ENCODE peak calls at places on chromosomes 3 and 15, in five cellular contexts. Z, J, Y, F and N are unnamed samples.

GRCh38 chr15:51600114-51600513 is 22.5 kb downstream of the DMXL2 start:
- DNase-seq in F (no peak), Y (no peak), J (no peak), Z (no peak), N (no peak)

GRCh38 chr3:48630407-48630806 is 4.9 kb downstream of the SLC26A6 start:
- DNase-seq in F (no peak), Z (no peak), J (no peak), Y (no peak), N (no peak)

GRCh38 chr15:73165844-73166243 is 113.6 kb downstream of the NEO1 start:
- DNase-seq in F (no peak), Z (no peak), J (no peak), Y (no peak), N (peak)

GRCh38 chr3:70550723-70551319 is 238.4 kb upstream of the MDFIC2 start:
- DNase-seq in Z (no peak), F (peak), J (no peak), Y (peak), N (peak)

GRCh38 chr15:79206940-79207339 is 75.6 kb upstream of the ANKRD34C start:
- DNase-seq in Y (no peak), J (no peak), Z (no peak), F (no peak), N (no peak)

GRCh38 chr3:76353683-76354082 is 568.3 kb upstream of the ZNF717 start:
- DNase-seq in J (no peak), Z (no peak), Y (no peak), F (no peak), N (no peak)

GRCh38 chr3:13801361-13802214 is 78.3 kb downstream of the WNT7A start:
- DNase-seq in J (no peak), Z (no peak), F (no peak), Y (no peak), N (no peak)

GRCh38 chr15:76140069-76140454 is 80.3 kb downstream of the TMEM266 start:
- DNase-seq in F (no peak), Z (no peak), Y (no peak), J (no peak), N (no peak)

GRCh38 chr3:132268956-132269355 is 48.3 kb upstream of the ACP3 start:
- DNase-seq in J (no peak), Z (peak), F (peak), Y (no peak), N (peak)

GRCh38 chr15:94243418-94243817 is 12.1 kb downstream of the MCTP2 start:
- DNase-seq in F (no peak), J (no peak), Y (no peak), Z (no peak), N (no peak)

GRCh38 chr15:69610858-69611257 is 158.2 kb downstream of the RPLP1 start:
- DNase-seq in J (no peak), F (no peak), Z (no peak), Y (no peak), N (no peak)

GRCh38 chr3:182092662-182093262 is 381.0 kb downstream of the SOX2 start:
- DNase-seq in J (no peak), Y (no peak), Z (no peak), F (peak), N (no peak)

GRCh38 chr3:136583823-136584222 is 168.4 kb downstream of the STAG1 start:
- DNase-seq in J (no peak), F (no peak), Z (no peak), Y (no peak), N (no peak)

GRCh38 chr3:11254876-11255275 is 17.3 kb upstream of the ATG7 start:
- DNase-seq in Z (no peak), F (no peak), J (no peak), Y (no peak), N (no peak)

GRCh38 chr3:135752851-135753250 is 212.7 kb upstream of the PPP2R3A start:
- DNase-seq in F (no peak), Z (no peak), Y (no peak), J (no peak), N (no peak)

DNA sequence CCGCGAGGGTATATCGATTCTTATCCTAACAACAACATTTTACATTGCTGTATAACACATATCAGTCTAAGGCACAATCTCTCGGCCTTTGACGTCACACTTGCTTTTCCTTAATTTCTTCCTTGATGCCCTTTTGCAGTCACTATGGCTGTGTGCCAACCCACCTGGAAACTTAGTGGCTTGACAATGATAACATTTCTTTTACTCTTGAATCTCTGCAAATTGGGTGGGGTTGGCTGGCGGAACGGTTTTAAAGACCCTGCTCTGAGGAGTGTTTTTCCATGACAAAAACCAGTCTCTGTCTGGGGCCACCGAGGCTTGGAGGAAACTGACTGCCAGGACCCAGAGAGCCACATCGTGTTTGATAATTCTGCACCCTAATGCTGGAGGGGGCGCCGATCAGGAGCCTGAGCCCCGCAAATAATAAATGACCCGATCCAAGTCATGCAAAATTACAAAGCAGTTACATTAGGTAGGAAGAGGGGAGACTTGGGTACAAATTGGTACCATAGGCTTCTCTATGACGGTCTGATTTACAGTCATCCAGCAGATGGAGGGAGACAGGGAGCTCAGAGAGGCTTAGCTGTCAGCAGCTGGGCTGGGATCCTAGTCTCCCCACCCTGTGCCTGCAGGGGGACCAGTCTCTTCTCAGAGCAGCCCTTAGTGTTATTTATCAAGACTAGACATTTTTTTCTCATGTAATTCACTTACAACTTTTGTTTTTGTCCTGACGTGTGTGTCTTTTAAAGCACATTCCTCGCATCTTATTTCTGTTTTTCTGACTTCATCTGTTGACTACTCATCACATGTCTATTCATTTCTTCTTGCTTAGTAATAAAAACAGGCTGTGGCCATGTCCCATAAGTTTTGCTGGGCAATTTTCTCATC is 115.8 kb downstream of the KLF13 start:
- DNase-seq in J (no peak), F (peak), Z (peak), Y (no peak), N (peak)
- TF ChIP-seq POLR2A in J (no peak), F (no peak), Z (no peak), Y (no peak), N (no peak)

GRCh38 chr3:128073185-128073725 is 21.0 kb downstream of the SEC61A1 start:
- DNase-seq in Y (no peak), J (no peak), F (no peak), Z (no peak), N (no peak)

GRCh38 chr3:128073807-128074206 is 21.6 kb downstream of the SEC61A1 start:
- DNase-seq in F (no peak), Y (no peak), J (no peak), Z (no peak), N (no peak)

GRCh38 chr3:128076465-128076782 is 24.2 kb downstream of the SEC61A1 start:
- DNase-seq in J (no peak), Y (peak), Z (peak), F (no peak), N (peak)

GRCh38 chr3:128075516-128076464 is 23.6 kb downstream of the SEC61A1 start:
- DNase-seq in Y (peak), F (peak), Z (peak), J (peak), N (peak)

GRCh38 chr3:128074851-128075515 is 22.7 kb downstream of the SEC61A1 start:
- DNase-seq in J (no peak), Y (no peak), F (no peak), Z (no peak), N (no peak)
- TF ChIP-seq POLR2A in J (no peak), Y (no peak), F (no peak), Z (no peak), N (no peak)

GRCh38 chr3:129213238-129213637 is 29.5 kb upstream of the CNBP start:
- DNase-seq in Y (peak), F (no peak), Z (no peak), J (no peak), N (no peak)

GRCh38 chr3:129207347-129207947 is 23.8 kb upstream of the CNBP start:
- DNase-seq in J (no peak), Z (no peak), Y (no peak), F (no peak), N (no peak)

GRCh38 chr3:129211345-129211744 is 27.6 kb upstream of the CNBP start:
- DNase-seq in J (no peak), Z (no peak), Y (peak), F (no peak), N (no peak)

GRCh38 chr3:129211772-129212171 is 28.1 kb upstream of the CNBP start:
- DNase-seq in J (no peak), Y (peak), Z (peak), F (peak), N (no peak)
- TF ChIP-seq POLR2A in J (no peak), Y (no peak), Z (no peak), F (no peak), N (no peak)

GRCh38 chr3:1963896-1964295 is 134.8 kb upstream of the CNTN4 start:
- DNase-seq in F (no peak), J (no peak), Z (no peak), Y (no peak), N (no peak)

GRCh38 chr3:1967525-1967924 is 131.1 kb upstream of the CNTN4 start:
- DNase-seq in J (no peak), Z (no peak), F (no peak), Y (no peak), N (no peak)

GRCh38 chr3:1971780-1972179 is 126.9 kb upstream of the CNTN4 start:
- DNase-seq in Y (no peak), F (no peak), Z (no peak), J (no peak), N (no peak)

DNA sequence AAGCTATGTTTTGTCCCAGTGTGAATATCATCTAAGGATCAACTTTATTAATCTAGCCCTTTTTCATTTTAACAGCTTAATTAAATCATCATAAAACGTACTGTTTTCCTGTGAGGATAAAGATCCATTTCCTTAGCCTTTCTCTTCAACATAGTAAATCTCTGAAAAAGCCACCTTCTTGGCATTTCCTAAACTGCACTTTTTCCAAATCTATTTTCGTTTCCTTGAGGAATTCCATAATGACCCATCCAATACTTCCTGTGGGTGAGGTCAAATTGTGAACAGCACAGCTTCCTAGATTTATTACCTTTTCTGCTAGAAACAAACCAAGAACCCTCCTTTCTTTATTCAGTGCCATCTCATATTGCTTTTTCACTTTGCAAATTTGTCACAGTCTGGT is 129.4 kb upstream of the CNTN4 start:
- DNase-seq in Y (no peak), Z (no peak), F (no peak), J (no peak), N (no peak)
- TF ChIP-seq POLR2A in Y (no peak), Z (no peak), F (no peak), J (no peak), N (no peak)

GRCh38 chr3:194138732-194139084 is 2.8 kb downstream of the HES1 start:
- DNase-seq in F (no peak), Y (no peak), J (no peak), Z (no peak), N (no peak)

GRCh38 chr3:194138098-194138474 is 2.1 kb downstream of the HES1 start:
- DNase-seq in Y (no peak), F (peak), Z (no peak), J (no peak), N (peak)

GRCh38 chr3:194135806-194136518 is at the start of gene HES1:
- DNase-seq in J (peak), Y (peak), Z (peak), F (peak), N (peak)

GRCh38 chr3:194136519-194137313 is 768 bp downstream of the HES1 start:
- DNase-seq in Z (no peak), F (peak), J (no peak), Y (peak), N (peak)

DNA sequence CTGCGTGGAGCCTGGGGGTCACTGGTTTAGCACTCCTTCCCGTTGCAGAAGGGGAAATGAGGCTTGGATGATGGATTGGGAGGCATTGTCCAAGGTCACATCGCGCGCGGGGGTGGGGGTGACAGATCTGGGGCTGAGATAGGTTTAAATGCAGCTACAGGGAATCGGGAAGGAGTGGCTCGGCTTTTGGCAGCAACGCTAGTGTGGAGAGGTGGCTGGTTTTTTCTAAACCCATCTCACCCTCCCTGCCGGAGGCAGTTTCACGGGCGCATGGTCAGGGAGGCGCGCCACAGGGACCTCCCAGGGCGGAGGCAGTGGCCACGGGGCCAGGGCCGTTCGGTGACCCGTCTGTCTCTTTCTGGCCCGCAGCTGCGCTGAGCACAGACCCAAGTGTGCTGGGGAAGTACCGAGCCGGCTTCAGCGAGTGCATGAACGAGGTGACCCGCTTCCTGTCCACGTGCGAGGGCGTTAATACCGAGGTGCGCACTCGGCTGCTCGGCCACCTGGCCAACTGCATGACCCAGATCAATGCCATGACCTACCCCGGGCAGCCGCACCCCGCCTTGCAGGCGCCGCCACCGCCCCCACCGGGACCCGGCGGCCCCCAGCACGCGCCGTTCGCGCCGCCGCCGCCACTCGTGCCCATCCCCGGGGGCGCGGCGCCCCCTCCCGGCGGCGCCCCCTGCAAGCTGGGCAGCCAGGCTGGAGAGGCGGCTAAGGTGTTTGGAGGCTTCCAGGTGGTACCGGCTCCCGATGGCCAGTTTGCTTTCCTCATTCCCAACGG is 1.6 kb downstream of the HES1 start:
- DNase-seq in J (no peak), Y (peak), F (peak), Z (peak), N (peak)
- TF ChIP-seq POLR2A in J (no peak), Y (no peak), F (no peak), Z (peak), N (peak)

DNA sequence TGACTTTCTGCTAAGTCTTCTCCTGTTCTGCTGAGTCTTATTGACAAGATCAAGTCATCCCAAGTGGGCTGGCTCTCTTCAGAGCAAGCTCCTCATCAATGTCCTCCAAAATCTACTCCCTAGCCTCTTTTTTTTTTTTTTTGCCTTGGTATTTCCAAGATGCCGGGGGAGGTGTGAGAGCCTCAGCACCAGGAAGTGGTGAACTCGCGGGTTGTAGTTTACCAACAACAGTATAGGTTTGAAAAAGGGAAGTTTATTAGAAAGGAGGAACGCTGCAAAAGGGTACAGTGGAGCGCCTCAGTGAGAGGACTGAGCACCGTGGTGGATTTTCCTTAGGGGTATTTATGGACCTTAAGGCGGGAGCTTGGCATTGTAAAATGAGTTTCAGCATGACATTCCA is 94.3 kb upstream of the SGO1 start:
- DNase-seq in Z (no peak), F (no peak), Y (no peak), J (no peak), N (no peak)
- TF ChIP-seq POLR2A in Z (no peak), F (no peak), Y (no peak), J (no peak), N (no peak)

GRCh38 chr3:63979093-63979492 is 44.2 kb downstream of the PSMD6 start:
- DNase-seq in J (no peak), F (no peak), Z (no peak), Y (no peak), N (no peak)

GRCh38 chr3:63980019-63980418 is 43.3 kb downstream of the PSMD6 start:
- DNase-seq in J (no peak), Y (no peak), Z (no peak), F (no peak), N (no peak)

GRCh38 chr3:63981980-63982379 is 41.3 kb downstream of the PSMD6 start:
- DNase-seq in F (no peak), Z (no peak), Y (no peak), J (no peak), N (no peak)

GRCh38 chr3:63977893-63978292 is 45.4 kb downstream of the PSMD6 start:
- DNase-seq in F (no peak), Z (no peak), J (no peak), Y (no peak), N (no peak)

DNA sequence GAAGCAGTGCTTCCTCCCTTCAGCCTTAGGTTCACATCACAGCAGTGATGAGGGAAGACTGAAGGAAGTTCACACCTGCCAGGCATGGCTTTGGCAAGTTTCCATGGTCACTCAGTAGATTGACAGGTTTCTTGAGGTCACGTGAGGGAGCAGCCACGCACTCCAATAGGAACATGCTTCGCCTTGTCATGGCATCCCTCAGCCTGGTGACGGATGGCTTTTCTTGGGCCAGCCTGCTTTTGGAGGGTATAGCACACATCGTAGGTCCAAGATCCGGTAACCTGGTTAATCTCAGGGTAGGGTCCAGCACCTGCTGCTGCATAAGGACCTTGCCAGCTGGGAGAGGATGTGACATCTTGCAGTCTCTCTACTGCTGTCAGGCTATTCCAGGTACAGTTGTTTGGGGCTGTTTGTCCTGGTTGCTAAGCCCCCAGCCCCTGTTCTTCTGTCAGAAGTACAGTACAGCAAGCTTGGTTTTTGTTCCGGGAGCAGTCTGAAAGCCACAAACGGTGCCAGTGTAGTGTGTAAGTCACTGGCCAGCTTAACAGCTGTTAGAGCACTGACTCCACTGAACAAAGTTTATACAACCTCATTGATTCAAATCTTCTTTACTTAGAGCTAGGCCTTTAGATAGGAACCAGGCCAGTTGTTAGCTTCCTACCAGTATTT is 42.3 kb downstream of the PSMD6 start:
- DNase-seq in J (no peak), F (no peak), Y (no peak), Z (no peak), N (no peak)
- TF ChIP-seq POLR2A in J (no peak), F (no peak), Y (no peak), Z (no peak), N (no peak)

GRCh38 chr3:125054436-125055164 is 1.2 kb downstream of the HEG1 start:
- DNase-seq in J (no peak), Y (no peak), Z (no peak), F (peak), N (no peak)
- TF ChIP-seq POLR2A in J (no peak), Y (peak), Z (no peak), F (no peak), N (no peak)

GRCh38 chr3:122576174-122576940 is 1.1 kb upstream of the PARP15 start:
- DNase-seq in J (no peak), F (no peak), Y (no peak), Z (no peak), N (no peak)

GRCh38 chr3:122581622-122582021 is 4.2 kb downstream of the PARP15 start:
- DNase-seq in Z (no peak), J (no peak), F (no peak), Y (no peak), N (no peak)

GRCh38 chr3:122578110-122578740 is 775 bp downstream of the PARP15 start:
- DNase-seq in Y (no peak), Z (no peak), F (no peak), J (no peak), N (peak)

GRCh38 chr3:122572940-122573412 is 4.5 kb upstream of the PARP15 start:
- DNase-seq in Z (peak), J (peak), Y (no peak), F (peak), N (no peak)

GRCh38 chr3:122577409-122578028 is at the start of gene PARP15:
- DNase-seq in Z (peak), F (no peak), J (peak), Y (no peak), N (peak)
- TF ChIP-seq POLR2A in Z (no peak), F (no peak), J (no peak), Y (no peak), N (peak)